ENCODE peak calls at places on chromosomes 13 and 19, in four cellular contexts. B, M, L and Y are unnamed samples.

GRCh38 chr13:29713841-29714240 is 118.4 kb upstream of the SLC7A1 start:
- DNase-seq in B (no peak), M (no peak), L (no peak), Y (peak; percentile 34)

GRCh38 chr13:67071918-67072598 is 158.1 kb downstream of the PCDH9 start:
- DNase-seq in M (no peak), L (no peak), B (no peak), Y (no peak)

GRCh38 chr13:51325837-51326236 is 13.7 kb upstream of the SERPINE3 start:
- DNase-seq in M (no peak), L (no peak), B (no peak), Y (no peak)

GRCh38 chr13:25046274-25046984 is 49.5 kb upstream of the PABPC3 start:
- DNase-seq in B (no peak), M (no peak), L (no peak), Y (no peak)

GRCh38 chr19:29418106-29418684 is 107.6 kb upstream of the VSTM2B start:
- DNase-seq in B (no peak), L (no peak), M (no peak), Y (no peak)

GRCh38 chr13:114200673-114201005 is 21.6 kb downstream of the CFAP97D2 start:
- DNase-seq in M (no peak), L (no peak), B (no peak), Y (no peak)

GRCh38 chr13:101264931-101265330 is 151.4 kb downstream of the NALCN start:
- DNase-seq in M (no peak), L (no peak), B (no peak), Y (no peak)

GRCh38 chr13:79621902-79622301 is 140.9 kb downstream of the NDFIP2 start:
- DNase-seq in M (no peak), B (no peak), L (no peak), Y (no peak)

GRCh38 chr19:10006335-10006708 is 4.0 kb downstream of the COL5A3 start:
- DNase-seq in B (no peak), M (peak; percentile 14), L (no peak), Y (no peak)

GRCh38 chr19:48329167-48329891 is 4.0 kb downstream of the EMP3 start:
- DNase-seq in B (no peak), L (no peak), M (peak; percentile 36), Y (no peak)

GRCh38 chr13:32010137-32010536 is 21.4 kb upstream of the FRY start:
- DNase-seq in M (no peak), L (no peak), B (no peak), Y (no peak)

GRCh38 chr19:54095136-54095858 is 5.3 kb downstream of the OSCAR start:
- DNase-seq in L (no peak), M (no peak), B (no peak), Y (no peak)

GRCh38 chr13:52010890-52011689 is at the start of gene ATP7B:
- DNase-seq in L (peak; percentile 20), M (peak; percentile 11), B (peak; percentile 15), Y (no peak)

GRCh38 chr13:60000081-60000480 is 163.6 kb downstream of the DIAPH3 start:
- DNase-seq in M (no peak), B (no peak), L (no peak), Y (no peak)

GRCh38 chr13:48542581-48543341 is 9.9 kb upstream of the RCBTB2 start:
- DNase-seq in M (no peak), L (no peak), B (no peak), Y (no peak)

GRCh38 chr13:77002590-77003190 is 10.8 kb downstream of the CLN5 start:
- DNase-seq in L (no peak), B (no peak), M (no peak), Y (peak; percentile 18)

GRCh38 chr19:16376649-16377048 is 52.0 kb downstream of the KLF2 start:
- DNase-seq in B (peak; percentile 36), L (no peak), M (no peak), Y (no peak)

GRCh38 chr13:98144501-98145350 is 1.8 kb downstream of the FARP1 start:
- DNase-seq in B (no peak), L (no peak), M (no peak), Y (peak; percentile 29)

GRCh38 chr19:55251296-55252081 is 7.3 kb downstream of the PPP6R1 start:
- DNase-seq in B (peak; percentile 15), M (peak; percentile 37), L (no peak), Y (peak; percentile 82)

GRCh38 chr13:67117010-67117550 is 113.1 kb downstream of the PCDH9 start:
- DNase-seq in B (no peak), L (no peak), M (no peak), Y (no peak)

GRCh38 chr19:33720155-33720493 is 76.5 kb upstream of the KCTD15 start:
- DNase-seq in M (no peak), L (no peak), B (no peak), Y (no peak)

GRCh38 chr19:39104104-39104708 is 20.0 kb downstream of the ACP7 start:
- DNase-seq in M (no peak), L (no peak), B (no peak), Y (no peak)

GRCh38 chr19:3116621-3117020 is 19.2 kb upstream of the GNA15 start:
- DNase-seq in M (no peak), B (no peak), L (no peak), Y (no peak)

GRCh38 chr13:27374650-27375049 is 49.8 kb upstream of the GTF3A start:
- DNase-seq in L (peak; percentile 64), B (no peak), M (peak; percentile 36), Y (peak; percentile 59)